ENCODE peak calls at places on chromosomes 13 and 19, in five cellular contexts. One of them, this sample, is unnamed.

GRCh38 chr19:33064778-33065550 is at the start of gene RHPN2:
- DNase-seq in K562: peak
- DNase-seq in GM12878: no peak
- DNase-seq in HepG2: peak
- DNase-seq in SK-N-SH: peak
- DNase-seq in this sample: peak

GRCh38 chr13:27038323-27038722 is 133.3 kb downstream of the USP12 start:
- DNase-seq in K562: no peak
- DNase-seq in GM12878: no peak
- DNase-seq in HepG2: no peak
- DNase-seq in SK-N-SH: no peak
- DNase-seq in this sample: peak

GRCh38 chr19:6023085-6023682 is 45.2 kb upstream of the RANBP3 start:
- DNase-seq in K562: no peak
- DNase-seq in GM12878: no peak
- DNase-seq in HepG2: no peak
- DNase-seq in SK-N-SH: peak
- DNase-seq in this sample: no peak

GRCh38 chr13:32940601-32941000 is 75.6 kb upstream of the KL start:
- DNase-seq in K562: no peak
- DNase-seq in GM12878: no peak
- DNase-seq in HepG2: no peak
- DNase-seq in SK-N-SH: peak
- DNase-seq in this sample: no peak

GRCh38 chr13:105665284-105665683 is 870.2 kb downstream of the EFNB2 start:
- DNase-seq in K562: no peak
- DNase-seq in GM12878: no peak
- DNase-seq in HepG2: no peak
- DNase-seq in SK-N-SH: no peak
- DNase-seq in this sample: no peak

GRCh38 chr13:110233181-110233641 is 73.7 kb downstream of the COL4A1 start:
- DNase-seq in K562: no peak
- DNase-seq in GM12878: no peak
- DNase-seq in HepG2: no peak
- DNase-seq in SK-N-SH: peak
- DNase-seq in this sample: no peak

GRCh38 chr19:17402982-17403855 is 2.2 kb downstream of the BST2 start:
- DNase-seq in K562: peak
- DNase-seq in GM12878: no peak
- DNase-seq in HepG2: no peak
- DNase-seq in SK-N-SH: peak
- DNase-seq in this sample: no peak

GRCh38 chr13:24983094-24983493 is 112.8 kb upstream of the PABPC3 start:
- DNase-seq in K562: no peak
- DNase-seq in GM12878: no peak
- DNase-seq in HepG2: no peak
- DNase-seq in SK-N-SH: no peak
- DNase-seq in this sample: no peak

GRCh38 chr13:98216135-98216565 is 39.1 kb upstream of the RNF113B start:
- DNase-seq in K562: no peak
- DNase-seq in GM12878: no peak
- DNase-seq in HepG2: no peak
- DNase-seq in SK-N-SH: peak
- DNase-seq in this sample: peak

GRCh38 chr13:94515352-94515751 is 35.9 kb upstream of the DCT start:
- DNase-seq in K562: no peak
- DNase-seq in GM12878: no peak
- DNase-seq in HepG2: no peak
- DNase-seq in SK-N-SH: no peak
- DNase-seq in this sample: no peak

GRCh38 chr19:29259867-29260281 is 46.9 kb upstream of the UQCRFS1 start:
- DNase-seq in K562: no peak
- DNase-seq in GM12878: no peak
- DNase-seq in HepG2: no peak
- DNase-seq in SK-N-SH: no peak
- DNase-seq in this sample: no peak

GRCh38 chr13:79141082-79141481 is 265.0 kb downstream of the RBM26 start:
- DNase-seq in K562: no peak
- DNase-seq in GM12878: no peak
- DNase-seq in HepG2: no peak
- DNase-seq in SK-N-SH: peak
- DNase-seq in this sample: no peak

GRCh38 chr13:49996166-49996915 is 501 bp upstream of the TRIM13 start:
- DNase-seq in K562: peak
- DNase-seq in GM12878: peak
- DNase-seq in HepG2: peak
- DNase-seq in SK-N-SH: peak
- DNase-seq in this sample: peak

GRCh38 chr13:106514928-106515634 is 20.4 kb downstream of the EFNB2 start:
- DNase-seq in K562: no peak
- DNase-seq in GM12878: no peak
- DNase-seq in HepG2: no peak
- DNase-seq in SK-N-SH: no peak
- DNase-seq in this sample: no peak

GRCh38 chr19:13036366-13036976 is 41.2 kb downstream of the NFIX start:
- DNase-seq in K562: peak
- DNase-seq in GM12878: no peak
- DNase-seq in HepG2: no peak
- DNase-seq in SK-N-SH: no peak
- DNase-seq in this sample: peak

GRCh38 chr19:7718668-7719067 is 13.2 kb downstream of the CLEC4G start:
- DNase-seq in K562: no peak
- DNase-seq in GM12878: no peak
- DNase-seq in HepG2: no peak
- DNase-seq in SK-N-SH: no peak
- DNase-seq in this sample: no peak

GRCh38 chr13:113729329-113730019 is 29.6 kb upstream of the TMEM255B start:
- DNase-seq in K562: no peak
- DNase-seq in GM12878: no peak
- DNase-seq in HepG2: no peak
- DNase-seq in SK-N-SH: peak
- DNase-seq in this sample: no peak

GRCh38 chr13:79483302-79483701 is 2.3 kb downstream of the NDFIP2 start:
- DNase-seq in K562: no peak
- DNase-seq in GM12878: no peak
- DNase-seq in HepG2: no peak
- DNase-seq in SK-N-SH: no peak
- DNase-seq in this sample: no peak

GRCh38 chr19:33438016-33438671 is 64.6 kb downstream of the CEBPG start:
- DNase-seq in K562: no peak
- DNase-seq in GM12878: no peak
- DNase-seq in HepG2: no peak
- DNase-seq in SK-N-SH: peak
- DNase-seq in this sample: no peak

GRCh38 chr13:51154029-51154555 is 43.0 kb upstream of the C13orf42 start:
- DNase-seq in K562: peak
- DNase-seq in GM12878: no peak
- DNase-seq in HepG2: no peak
- DNase-seq in SK-N-SH: no peak
- DNase-seq in this sample: no peak

GRCh38 chr19:7894612-7895309 is 6.5 kb downstream of the LRRC8E start:
- DNase-seq in K562: no peak
- DNase-seq in GM12878: no peak
- DNase-seq in HepG2: no peak
- DNase-seq in SK-N-SH: no peak
- DNase-seq in this sample: no peak

GRCh38 chr19:7914598-7915045 is at the start of gene TGFBR3L:
- DNase-seq in K562: no peak
- DNase-seq in GM12878: no peak
- DNase-seq in HepG2: no peak
- DNase-seq in SK-N-SH: no peak
- DNase-seq in this sample: no peak

GRCh38 chr13:112521073-112521685 is 66.8 kb downstream of the TUBGCP3 start:
- DNase-seq in K562: no peak
- DNase-seq in GM12878: no peak
- DNase-seq in HepG2: no peak
- DNase-seq in SK-N-SH: no peak
- DNase-seq in this sample: no peak

GRCh38 chr13:62704795-62705329 is 1289.2 kb upstream of the PCDH20 start:
- DNase-seq in K562: no peak
- DNase-seq in GM12878: no peak
- DNase-seq in HepG2: no peak
- DNase-seq in SK-N-SH: peak
- DNase-seq in this sample: no peak

GRCh38 chr13:39895254-39895653 is 239.8 kb downstream of the COG6 start:
- DNase-seq in K562: no peak
- DNase-seq in GM12878: no peak
- DNase-seq in HepG2: no peak
- DNase-seq in SK-N-SH: no peak
- DNase-seq in this sample: no peak

DNA sequence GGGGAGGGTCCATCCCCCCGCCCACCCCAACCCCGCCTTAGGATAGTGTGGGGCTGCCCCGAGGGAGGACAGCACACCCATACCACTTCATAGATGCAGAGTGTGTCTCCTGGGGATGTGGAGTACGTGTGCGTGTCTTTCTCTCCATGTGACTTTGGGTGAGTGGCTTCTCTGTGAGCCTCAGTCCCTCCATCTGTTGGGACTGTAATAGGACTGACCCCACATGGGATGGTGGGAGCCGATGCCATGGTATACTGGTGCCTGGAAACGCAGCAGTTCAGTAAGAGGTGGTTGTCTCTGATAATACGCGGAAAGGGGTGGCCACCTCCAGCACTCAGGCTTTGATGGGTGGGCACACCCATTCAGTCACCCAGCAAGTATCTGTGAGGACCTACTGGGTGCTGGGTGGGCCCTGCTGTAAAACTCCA is 816 bp upstream of the PRKD2 start:
- DNase-seq in K562: no peak
- DNase-seq in GM12878: no peak
- DNase-seq in HepG2: no peak
- DNase-seq in SK-N-SH: no peak
- DNase-seq in this sample: no peak
- TF ChIP-seq ZBTB33 in K562: no peak
- TF ChIP-seq ZBTB33 in GM12878: no peak
- TF ChIP-seq ZBTB33 in HepG2: no peak
- TF ChIP-seq ZBTB33 in SK-N-SH: no peak
- TF ChIP-seq ZBTB33 in this sample: no peak

GRCh38 chr19:19067276-19068072 is 3.7 kb downstream of the SLC25A42 start:
- DNase-seq in K562: no peak
- DNase-seq in GM12878: no peak
- DNase-seq in HepG2: no peak
- DNase-seq in SK-N-SH: no peak
- DNase-seq in this sample: no peak
- H3K4me2 ChIP-seq in K562: peak
- H3K4me2 ChIP-seq in GM12878: peak
- H3K4me2 ChIP-seq in HepG2: peak
- H3K4me2 ChIP-seq in SK-N-SH: no peak
- H3K4me2 ChIP-seq in this sample: no peak

GRCh38 chr13:28753208-28753892 is 34.6 kb upstream of the SLC46A3 start:
- DNase-seq in K562: no peak
- DNase-seq in GM12878: no peak
- DNase-seq in HepG2: peak
- DNase-seq in SK-N-SH: no peak
- DNase-seq in this sample: peak
- TF ChIP-seq ZBTB33 in K562: no peak
- TF ChIP-seq ZBTB33 in GM12878: no peak
- TF ChIP-seq ZBTB33 in HepG2: peak
- TF ChIP-seq ZBTB33 in SK-N-SH: no peak
- TF ChIP-seq ZBTB33 in this sample: no peak

GRCh38 chr13:111282997-111283396 is 37.4 kb upstream of the TEX29 start:
- DNase-seq in K562: no peak
- DNase-seq in GM12878: no peak
- DNase-seq in HepG2: no peak
- DNase-seq in SK-N-SH: no peak
- DNase-seq in this sample: no peak

GRCh38 chr13:111280666-111281577 is 39.5 kb upstream of the TEX29 start:
- DNase-seq in K562: no peak
- DNase-seq in GM12878: no peak
- DNase-seq in HepG2: no peak
- DNase-seq in SK-N-SH: no peak
- DNase-seq in this sample: no peak

GRCh38 chr13:111282425-111282824 is 38.0 kb upstream of the TEX29 start:
- DNase-seq in K562: no peak
- DNase-seq in GM12878: no peak
- DNase-seq in HepG2: no peak
- DNase-seq in SK-N-SH: no peak
- DNase-seq in this sample: no peak

GRCh38 chr13:111280226-111280625 is 40.2 kb upstream of the TEX29 start:
- DNase-seq in K562: no peak
- DNase-seq in GM12878: no peak
- DNase-seq in HepG2: no peak
- DNase-seq in SK-N-SH: no peak
- DNase-seq in this sample: no peak

GRCh38 chr13:111281751-111282311 is 38.6 kb upstream of the TEX29 start:
- DNase-seq in K562: no peak
- DNase-seq in GM12878: no peak
- DNase-seq in HepG2: no peak
- DNase-seq in SK-N-SH: no peak
- DNase-seq in this sample: no peak
- H3K4me2 ChIP-seq in K562: no peak
- H3K4me2 ChIP-seq in GM12878: no peak
- H3K4me2 ChIP-seq in HepG2: no peak
- H3K4me2 ChIP-seq in SK-N-SH: no peak
- H3K4me2 ChIP-seq in this sample: no peak

GRCh38 chr19:54806516-54806838 is 3.1 kb downstream of the KIR2DL4 start:
- DNase-seq in K562: no peak
- DNase-seq in GM12878: no peak
- DNase-seq in HepG2: no peak
- DNase-seq in SK-N-SH: no peak
- DNase-seq in this sample: no peak
- TF ChIP-seq ZBTB33 in K562: no peak
- TF ChIP-seq ZBTB33 in GM12878: no peak
- TF ChIP-seq ZBTB33 in HepG2: no peak
- TF ChIP-seq ZBTB33 in SK-N-SH: no peak
- TF ChIP-seq ZBTB33 in this sample: no peak

GRCh38 chr13:28423010-28423409 is 71.9 kb downstream of the FLT1 start:
- DNase-seq in K562: no peak
- DNase-seq in GM12878: peak
- DNase-seq in HepG2: no peak
- DNase-seq in SK-N-SH: no peak
- DNase-seq in this sample: no peak
- H3K4me2 ChIP-seq in K562: no peak
- H3K4me2 ChIP-seq in GM12878: peak
- H3K4me2 ChIP-seq in HepG2: no peak
- H3K4me2 ChIP-seq in SK-N-SH: no peak
- H3K4me2 ChIP-seq in this sample: no peak

GRCh38 chr19:49837009-49837310 is 14.0 kb upstream of the PTOV1 start:
- DNase-seq in K562: no peak
- DNase-seq in GM12878: no peak
- DNase-seq in HepG2: no peak
- DNase-seq in SK-N-SH: no peak
- DNase-seq in this sample: no peak
- TF ChIP-seq ZBTB33 in K562: no peak
- TF ChIP-seq ZBTB33 in GM12878: no peak
- TF ChIP-seq ZBTB33 in HepG2: no peak
- TF ChIP-seq ZBTB33 in SK-N-SH: no peak
- TF ChIP-seq ZBTB33 in this sample: no peak